ENCODE peak calls at places on chromosomes 2 and 18, in nine cellular contexts. One of them, this sample, is unnamed.

GRCh38 chr2:85711578-85712060 is 17.5 kb downstream of the GNLY start:
- DNase-seq in KBM-7: no peak
- DNase-seq in central memory CD4-positive, alpha-beta T cell: no peak
- DNase-seq in AG04449: no peak
- DNase-seq in natural killer cell treated with Interleukin-12 subunit alpha and Interleukin-12 subunit beta and Interleukin-15 and Interleukin-18, amount 100 ng/mL, for 72 hours: no peak
- DNase-seq in renal cortical epithelial cell: no peak
- DNase-seq in activated naive CD4-positive, alpha-beta T cell treated with anti-CD3 and anti-CD28 coated beads, Interleukin-2, amount 50 U/mL, for 16 hours: no peak
- DNase-seq in anterior cingulate cortex: no peak
- DNase-seq in stimulated activated naive CD8-positive, alpha-beta T cell treated with anti-CD3 and anti-CD28 coated beads, Interleukin-15, amount 100 ng/mL, for 72 hours: no peak
- DNase-seq in this sample: no peak

GRCh38 chr2:207073791-207074678 is 91.7 kb downstream of the KLF7 start:
- DNase-seq in KBM-7: peak; percentile 62
- DNase-seq in central memory CD4-positive, alpha-beta T cell: no peak
- DNase-seq in AG04449: no peak
- DNase-seq in natural killer cell treated with Interleukin-12 subunit alpha and Interleukin-12 subunit beta and Interleukin-15 and Interleukin-18, amount 100 ng/mL, for 72 hours: peak; percentile 79
- DNase-seq in renal cortical epithelial cell: peak; percentile 21
- DNase-seq in activated naive CD4-positive, alpha-beta T cell treated with anti-CD3 and anti-CD28 coated beads, Interleukin-2, amount 50 U/mL, for 16 hours: peak; percentile 19
- DNase-seq in anterior cingulate cortex: no peak
- DNase-seq in stimulated activated naive CD8-positive, alpha-beta T cell treated with anti-CD3 and anti-CD28 coated beads, Interleukin-15, amount 100 ng/mL, for 72 hours: peak; percentile 10
- DNase-seq in this sample: no peak

GRCh38 chr2:65754219-65754618 is 321.8 kb upstream of the SPRED2 start:
- DNase-seq in KBM-7: no peak
- DNase-seq in central memory CD4-positive, alpha-beta T cell: no peak
- DNase-seq in AG04449: no peak
- DNase-seq in natural killer cell treated with Interleukin-12 subunit alpha and Interleukin-12 subunit beta and Interleukin-15 and Interleukin-18, amount 100 ng/mL, for 72 hours: no peak
- DNase-seq in renal cortical epithelial cell: peak; percentile 17
- DNase-seq in activated naive CD4-positive, alpha-beta T cell treated with anti-CD3 and anti-CD28 coated beads, Interleukin-2, amount 50 U/mL, for 16 hours: no peak
- DNase-seq in anterior cingulate cortex: no peak
- DNase-seq in stimulated activated naive CD8-positive, alpha-beta T cell treated with anti-CD3 and anti-CD28 coated beads, Interleukin-15, amount 100 ng/mL, for 72 hours: no peak
- DNase-seq in this sample: peak; percentile 38

GRCh38 chr18:58639237-58639636 is 10.3 kb upstream of the ALPK2 start:
- DNase-seq in KBM-7: no peak
- DNase-seq in central memory CD4-positive, alpha-beta T cell: no peak
- DNase-seq in AG04449: no peak
- DNase-seq in natural killer cell treated with Interleukin-12 subunit alpha and Interleukin-12 subunit beta and Interleukin-15 and Interleukin-18, amount 100 ng/mL, for 72 hours: no peak
- DNase-seq in renal cortical epithelial cell: no peak
- DNase-seq in activated naive CD4-positive, alpha-beta T cell treated with anti-CD3 and anti-CD28 coated beads, Interleukin-2, amount 50 U/mL, for 16 hours: no peak
- DNase-seq in anterior cingulate cortex: no peak
- DNase-seq in stimulated activated naive CD8-positive, alpha-beta T cell treated with anti-CD3 and anti-CD28 coated beads, Interleukin-15, amount 100 ng/mL, for 72 hours: no peak
- DNase-seq in this sample: no peak

GRCh38 chr2:96449637-96450036 is 55.5 kb downstream of the NEURL3 start:
- DNase-seq in KBM-7: no peak
- DNase-seq in central memory CD4-positive, alpha-beta T cell: no peak
- DNase-seq in AG04449: no peak
- DNase-seq in natural killer cell treated with Interleukin-12 subunit alpha and Interleukin-12 subunit beta and Interleukin-15 and Interleukin-18, amount 100 ng/mL, for 72 hours: no peak
- DNase-seq in renal cortical epithelial cell: no peak
- DNase-seq in activated naive CD4-positive, alpha-beta T cell treated with anti-CD3 and anti-CD28 coated beads, Interleukin-2, amount 50 U/mL, for 16 hours: no peak
- DNase-seq in anterior cingulate cortex: no peak
- DNase-seq in stimulated activated naive CD8-positive, alpha-beta T cell treated with anti-CD3 and anti-CD28 coated beads, Interleukin-15, amount 100 ng/mL, for 72 hours: no peak
- DNase-seq in this sample: no peak

GRCh38 chr2:135985826-135986393 is 484 bp upstream of the DARS1 start:
- DNase-seq in KBM-7: peak; percentile 87
- DNase-seq in central memory CD4-positive, alpha-beta T cell: peak; percentile 73
- DNase-seq in AG04449: no peak
- DNase-seq in natural killer cell treated with Interleukin-12 subunit alpha and Interleukin-12 subunit beta and Interleukin-15 and Interleukin-18, amount 100 ng/mL, for 72 hours: no peak
- DNase-seq in renal cortical epithelial cell: no peak
- DNase-seq in activated naive CD4-positive, alpha-beta T cell treated with anti-CD3 and anti-CD28 coated beads, Interleukin-2, amount 50 U/mL, for 16 hours: peak; percentile 71
- DNase-seq in anterior cingulate cortex: peak; percentile 83
- DNase-seq in stimulated activated naive CD8-positive, alpha-beta T cell treated with anti-CD3 and anti-CD28 coated beads, Interleukin-15, amount 100 ng/mL, for 72 hours: peak; percentile 80
- DNase-seq in this sample: no peak

GRCh38 chr2:54723300-54724149 is at the start of gene EML6:
- DNase-seq in KBM-7: peak; percentile 99
- DNase-seq in central memory CD4-positive, alpha-beta T cell: peak; percentile 98
- DNase-seq in AG04449: peak; percentile 84
- DNase-seq in natural killer cell treated with Interleukin-12 subunit alpha and Interleukin-12 subunit beta and Interleukin-15 and Interleukin-18, amount 100 ng/mL, for 72 hours: peak; percentile 99
- DNase-seq in renal cortical epithelial cell: peak; percentile 93
- DNase-seq in activated naive CD4-positive, alpha-beta T cell treated with anti-CD3 and anti-CD28 coated beads, Interleukin-2, amount 50 U/mL, for 16 hours: peak; percentile 99
- DNase-seq in anterior cingulate cortex: peak; percentile 94
- DNase-seq in stimulated activated naive CD8-positive, alpha-beta T cell treated with anti-CD3 and anti-CD28 coated beads, Interleukin-15, amount 100 ng/mL, for 72 hours: peak; percentile 98
- DNase-seq in this sample: peak; percentile 99

GRCh38 chr2:204749319-204749718 is 204.0 kb downstream of the PARD3B start:
- DNase-seq in KBM-7: no peak
- DNase-seq in central memory CD4-positive, alpha-beta T cell: no peak
- DNase-seq in AG04449: peak; percentile 24
- DNase-seq in natural killer cell treated with Interleukin-12 subunit alpha and Interleukin-12 subunit beta and Interleukin-15 and Interleukin-18, amount 100 ng/mL, for 72 hours: no peak
- DNase-seq in renal cortical epithelial cell: no peak
- DNase-seq in activated naive CD4-positive, alpha-beta T cell treated with anti-CD3 and anti-CD28 coated beads, Interleukin-2, amount 50 U/mL, for 16 hours: no peak
- DNase-seq in anterior cingulate cortex: no peak
- DNase-seq in stimulated activated naive CD8-positive, alpha-beta T cell treated with anti-CD3 and anti-CD28 coated beads, Interleukin-15, amount 100 ng/mL, for 72 hours: no peak
- DNase-seq in this sample: no peak

GRCh38 chr2:163465440-163465839 is 270.4 kb downstream of the FIGN start:
- DNase-seq in KBM-7: no peak
- DNase-seq in central memory CD4-positive, alpha-beta T cell: no peak
- DNase-seq in AG04449: no peak
- DNase-seq in natural killer cell treated with Interleukin-12 subunit alpha and Interleukin-12 subunit beta and Interleukin-15 and Interleukin-18, amount 100 ng/mL, for 72 hours: no peak
- DNase-seq in renal cortical epithelial cell: peak; percentile 38
- DNase-seq in activated naive CD4-positive, alpha-beta T cell treated with anti-CD3 and anti-CD28 coated beads, Interleukin-2, amount 50 U/mL, for 16 hours: no peak
- DNase-seq in anterior cingulate cortex: no peak
- DNase-seq in stimulated activated naive CD8-positive, alpha-beta T cell treated with anti-CD3 and anti-CD28 coated beads, Interleukin-15, amount 100 ng/mL, for 72 hours: no peak
- DNase-seq in this sample: no peak

GRCh38 chr2:173851256-173851655 is 113.9 kb downstream of the SP3 start:
- DNase-seq in KBM-7: no peak
- DNase-seq in central memory CD4-positive, alpha-beta T cell: no peak
- DNase-seq in AG04449: no peak
- DNase-seq in natural killer cell treated with Interleukin-12 subunit alpha and Interleukin-12 subunit beta and Interleukin-15 and Interleukin-18, amount 100 ng/mL, for 72 hours: no peak
- DNase-seq in renal cortical epithelial cell: no peak
- DNase-seq in activated naive CD4-positive, alpha-beta T cell treated with anti-CD3 and anti-CD28 coated beads, Interleukin-2, amount 50 U/mL, for 16 hours: no peak
- DNase-seq in anterior cingulate cortex: no peak
- DNase-seq in stimulated activated naive CD8-positive, alpha-beta T cell treated with anti-CD3 and anti-CD28 coated beads, Interleukin-15, amount 100 ng/mL, for 72 hours: no peak
- DNase-seq in this sample: no peak

GRCh38 chr2:98013407-98014042 is 17.8 kb upstream of the TMEM131 start:
- DNase-seq in KBM-7: peak; percentile 19
- DNase-seq in central memory CD4-positive, alpha-beta T cell: no peak
- DNase-seq in AG04449: no peak
- DNase-seq in natural killer cell treated with Interleukin-12 subunit alpha and Interleukin-12 subunit beta and Interleukin-15 and Interleukin-18, amount 100 ng/mL, for 72 hours: no peak
- DNase-seq in renal cortical epithelial cell: no peak
- DNase-seq in activated naive CD4-positive, alpha-beta T cell treated with anti-CD3 and anti-CD28 coated beads, Interleukin-2, amount 50 U/mL, for 16 hours: no peak
- DNase-seq in anterior cingulate cortex: no peak
- DNase-seq in stimulated activated naive CD8-positive, alpha-beta T cell treated with anti-CD3 and anti-CD28 coated beads, Interleukin-15, amount 100 ng/mL, for 72 hours: no peak
- DNase-seq in this sample: no peak

GRCh38 chr2:37168217-37168981 is 11.6 kb upstream of the EIF2AK2 start:
- DNase-seq in KBM-7: peak; percentile 61
- DNase-seq in central memory CD4-positive, alpha-beta T cell: peak; percentile 24
- DNase-seq in AG04449: no peak
- DNase-seq in natural killer cell treated with Interleukin-12 subunit alpha and Interleukin-12 subunit beta and Interleukin-15 and Interleukin-18, amount 100 ng/mL, for 72 hours: no peak
- DNase-seq in renal cortical epithelial cell: peak; percentile 46
- DNase-seq in activated naive CD4-positive, alpha-beta T cell treated with anti-CD3 and anti-CD28 coated beads, Interleukin-2, amount 50 U/mL, for 16 hours: no peak
- DNase-seq in anterior cingulate cortex: no peak
- DNase-seq in stimulated activated naive CD8-positive, alpha-beta T cell treated with anti-CD3 and anti-CD28 coated beads, Interleukin-15, amount 100 ng/mL, for 72 hours: peak; percentile 24
- DNase-seq in this sample: no peak

GRCh38 chr18:31977270-31977872 is 34.4 kb upstream of the TRAPPC8 start:
- DNase-seq in KBM-7: peak; percentile 60
- DNase-seq in central memory CD4-positive, alpha-beta T cell: peak; percentile 27
- DNase-seq in AG04449: no peak
- DNase-seq in natural killer cell treated with Interleukin-12 subunit alpha and Interleukin-12 subunit beta and Interleukin-15 and Interleukin-18, amount 100 ng/mL, for 72 hours: no peak
- DNase-seq in renal cortical epithelial cell: peak; percentile 49
- DNase-seq in activated naive CD4-positive, alpha-beta T cell treated with anti-CD3 and anti-CD28 coated beads, Interleukin-2, amount 50 U/mL, for 16 hours: no peak
- DNase-seq in anterior cingulate cortex: no peak
- DNase-seq in stimulated activated naive CD8-positive, alpha-beta T cell treated with anti-CD3 and anti-CD28 coated beads, Interleukin-15, amount 100 ng/mL, for 72 hours: peak; percentile 10
- DNase-seq in this sample: peak; percentile 19

GRCh38 chr2:217900010-217900779 is 102.6 kb downstream of the TNS1 start:
- DNase-seq in KBM-7: peak; percentile 27
- DNase-seq in central memory CD4-positive, alpha-beta T cell: no peak
- DNase-seq in AG04449: no peak
- DNase-seq in natural killer cell treated with Interleukin-12 subunit alpha and Interleukin-12 subunit beta and Interleukin-15 and Interleukin-18, amount 100 ng/mL, for 72 hours: no peak
- DNase-seq in renal cortical epithelial cell: no peak
- DNase-seq in activated naive CD4-positive, alpha-beta T cell treated with anti-CD3 and anti-CD28 coated beads, Interleukin-2, amount 50 U/mL, for 16 hours: no peak
- DNase-seq in anterior cingulate cortex: no peak
- DNase-seq in stimulated activated naive CD8-positive, alpha-beta T cell treated with anti-CD3 and anti-CD28 coated beads, Interleukin-15, amount 100 ng/mL, for 72 hours: no peak
- DNase-seq in this sample: no peak

GRCh38 chr2:2127474-2127873 is 203.6 kb downstream of the MYT1L start:
- DNase-seq in KBM-7: no peak
- DNase-seq in central memory CD4-positive, alpha-beta T cell: no peak
- DNase-seq in AG04449: no peak
- DNase-seq in natural killer cell treated with Interleukin-12 subunit alpha and Interleukin-12 subunit beta and Interleukin-15 and Interleukin-18, amount 100 ng/mL, for 72 hours: no peak
- DNase-seq in renal cortical epithelial cell: no peak
- DNase-seq in activated naive CD4-positive, alpha-beta T cell treated with anti-CD3 and anti-CD28 coated beads, Interleukin-2, amount 50 U/mL, for 16 hours: no peak
- DNase-seq in anterior cingulate cortex: no peak
- DNase-seq in stimulated activated naive CD8-positive, alpha-beta T cell treated with anti-CD3 and anti-CD28 coated beads, Interleukin-15, amount 100 ng/mL, for 72 hours: no peak
- DNase-seq in this sample: no peak

GRCh38 chr2:48319863-48320262 is 210.1 kb upstream of the STON1 start:
- DNase-seq in KBM-7: peak; percentile 79
- DNase-seq in central memory CD4-positive, alpha-beta T cell: no peak
- DNase-seq in AG04449: no peak
- DNase-seq in natural killer cell treated with Interleukin-12 subunit alpha and Interleukin-12 subunit beta and Interleukin-15 and Interleukin-18, amount 100 ng/mL, for 72 hours: no peak
- DNase-seq in renal cortical epithelial cell: no peak
- DNase-seq in activated naive CD4-positive, alpha-beta T cell treated with anti-CD3 and anti-CD28 coated beads, Interleukin-2, amount 50 U/mL, for 16 hours: no peak
- DNase-seq in anterior cingulate cortex: no peak
- DNase-seq in stimulated activated naive CD8-positive, alpha-beta T cell treated with anti-CD3 and anti-CD28 coated beads, Interleukin-15, amount 100 ng/mL, for 72 hours: no peak
- DNase-seq in this sample: no peak

GRCh38 chr18:54357082-54357659 is 487 bp downstream of the STARD6 start:
- DNase-seq in KBM-7: no peak
- DNase-seq in central memory CD4-positive, alpha-beta T cell: no peak
- DNase-seq in AG04449: no peak
- DNase-seq in natural killer cell treated with Interleukin-12 subunit alpha and Interleukin-12 subunit beta and Interleukin-15 and Interleukin-18, amount 100 ng/mL, for 72 hours: no peak
- DNase-seq in renal cortical epithelial cell: no peak
- DNase-seq in activated naive CD4-positive, alpha-beta T cell treated with anti-CD3 and anti-CD28 coated beads, Interleukin-2, amount 50 U/mL, for 16 hours: no peak
- DNase-seq in anterior cingulate cortex: no peak
- DNase-seq in stimulated activated naive CD8-positive, alpha-beta T cell treated with anti-CD3 and anti-CD28 coated beads, Interleukin-15, amount 100 ng/mL, for 72 hours: no peak
- DNase-seq in this sample: no peak

GRCh38 chr18:74709451-74709850 is 111.8 kb downstream of the ZNF407 start:
- DNase-seq in KBM-7: no peak
- DNase-seq in central memory CD4-positive, alpha-beta T cell: no peak
- DNase-seq in AG04449: no peak
- DNase-seq in natural killer cell treated with Interleukin-12 subunit alpha and Interleukin-12 subunit beta and Interleukin-15 and Interleukin-18, amount 100 ng/mL, for 72 hours: no peak
- DNase-seq in renal cortical epithelial cell: no peak
- DNase-seq in activated naive CD4-positive, alpha-beta T cell treated with anti-CD3 and anti-CD28 coated beads, Interleukin-2, amount 50 U/mL, for 16 hours: no peak
- DNase-seq in anterior cingulate cortex: no peak
- DNase-seq in stimulated activated naive CD8-positive, alpha-beta T cell treated with anti-CD3 and anti-CD28 coated beads, Interleukin-15, amount 100 ng/mL, for 72 hours: no peak
- DNase-seq in this sample: no peak

GRCh38 chr2:130313812-130314334 is 28.8 kb upstream of the IMP4 start:
- DNase-seq in KBM-7: no peak
- DNase-seq in central memory CD4-positive, alpha-beta T cell: no peak
- DNase-seq in AG04449: no peak
- DNase-seq in natural killer cell treated with Interleukin-12 subunit alpha and Interleukin-12 subunit beta and Interleukin-15 and Interleukin-18, amount 100 ng/mL, for 72 hours: no peak
- DNase-seq in renal cortical epithelial cell: no peak
- DNase-seq in activated naive CD4-positive, alpha-beta T cell treated with anti-CD3 and anti-CD28 coated beads, Interleukin-2, amount 50 U/mL, for 16 hours: no peak
- DNase-seq in anterior cingulate cortex: no peak
- DNase-seq in stimulated activated naive CD8-positive, alpha-beta T cell treated with anti-CD3 and anti-CD28 coated beads, Interleukin-15, amount 100 ng/mL, for 72 hours: no peak
- DNase-seq in this sample: no peak

GRCh38 chr2:233414777-233415570 is 60.7 kb downstream of the DGKD start:
- DNase-seq in KBM-7: no peak
- DNase-seq in central memory CD4-positive, alpha-beta T cell: no peak
- DNase-seq in AG04449: no peak
- DNase-seq in natural killer cell treated with Interleukin-12 subunit alpha and Interleukin-12 subunit beta and Interleukin-15 and Interleukin-18, amount 100 ng/mL, for 72 hours: peak; percentile 70
- DNase-seq in renal cortical epithelial cell: peak; percentile 83
- DNase-seq in activated naive CD4-positive, alpha-beta T cell treated with anti-CD3 and anti-CD28 coated beads, Interleukin-2, amount 50 U/mL, for 16 hours: peak; percentile 52
- DNase-seq in anterior cingulate cortex: no peak
- DNase-seq in stimulated activated naive CD8-positive, alpha-beta T cell treated with anti-CD3 and anti-CD28 coated beads, Interleukin-15, amount 100 ng/mL, for 72 hours: no peak
- DNase-seq in this sample: peak; percentile 12

GRCh38 chr2:53490659-53491058 is 276.9 kb upstream of the CHAC2 start:
- DNase-seq in KBM-7: no peak
- DNase-seq in central memory CD4-positive, alpha-beta T cell: no peak
- DNase-seq in AG04449: no peak
- DNase-seq in natural killer cell treated with Interleukin-12 subunit alpha and Interleukin-12 subunit beta and Interleukin-15 and Interleukin-18, amount 100 ng/mL, for 72 hours: no peak
- DNase-seq in renal cortical epithelial cell: peak; percentile 17
- DNase-seq in activated naive CD4-positive, alpha-beta T cell treated with anti-CD3 and anti-CD28 coated beads, Interleukin-2, amount 50 U/mL, for 16 hours: no peak
- DNase-seq in anterior cingulate cortex: peak; percentile 21
- DNase-seq in stimulated activated naive CD8-positive, alpha-beta T cell treated with anti-CD3 and anti-CD28 coated beads, Interleukin-15, amount 100 ng/mL, for 72 hours: no peak
- DNase-seq in this sample: peak; percentile 69

GRCh38 chr2:230691005-230691647 is 21.5 kb upstream of the CAB39 start:
- DNase-seq in KBM-7: no peak
- DNase-seq in central memory CD4-positive, alpha-beta T cell: no peak
- DNase-seq in AG04449: no peak
- DNase-seq in natural killer cell treated with Interleukin-12 subunit alpha and Interleukin-12 subunit beta and Interleukin-15 and Interleukin-18, amount 100 ng/mL, for 72 hours: no peak
- DNase-seq in renal cortical epithelial cell: peak; percentile 98
- DNase-seq in activated naive CD4-positive, alpha-beta T cell treated with anti-CD3 and anti-CD28 coated beads, Interleukin-2, amount 50 U/mL, for 16 hours: no peak
- DNase-seq in anterior cingulate cortex: no peak
- DNase-seq in stimulated activated naive CD8-positive, alpha-beta T cell treated with anti-CD3 and anti-CD28 coated beads, Interleukin-15, amount 100 ng/mL, for 72 hours: no peak
- DNase-seq in this sample: no peak

GRCh38 chr2:235639387-235639786 is 145.5 kb downstream of the AGAP1 start:
- DNase-seq in KBM-7: no peak
- DNase-seq in central memory CD4-positive, alpha-beta T cell: no peak
- DNase-seq in AG04449: peak; percentile 57
- DNase-seq in natural killer cell treated with Interleukin-12 subunit alpha and Interleukin-12 subunit beta and Interleukin-15 and Interleukin-18, amount 100 ng/mL, for 72 hours: no peak
- DNase-seq in renal cortical epithelial cell: peak; percentile 60
- DNase-seq in activated naive CD4-positive, alpha-beta T cell treated with anti-CD3 and anti-CD28 coated beads, Interleukin-2, amount 50 U/mL, for 16 hours: no peak
- DNase-seq in anterior cingulate cortex: peak; percentile 41
- DNase-seq in stimulated activated naive CD8-positive, alpha-beta T cell treated with anti-CD3 and anti-CD28 coated beads, Interleukin-15, amount 100 ng/mL, for 72 hours: no peak
- DNase-seq in this sample: peak; percentile 64

This sample was measured in testis.